ENCODE peak calls at places on chromosomes 12 and 14, in four cellular contexts. V is HepG2, S is K562, Q is GM12878. Y is an unnamed sample.

GRCh38 chr12:53046655-53047220 is 3.1 kb upstream of the TNS2 start:
- DNase-seq in V (peak), S (no peak), Q (no peak), Y (peak)

GRCh38 chr12:125267114-125267513 is 201.9 kb downstream of the AACS start:
- DNase-seq in V (no peak), S (no peak), Q (no peak), Y (no peak)

GRCh38 chr12:111094157-111094772 is 173.9 kb upstream of the MYL2 start:
- DNase-seq in S (no peak), Q (no peak), V (no peak), Y (no peak)

GRCh38 chr12:47004634-47005033 is 74.8 kb upstream of the PCED1B start:
- DNase-seq in S (no peak), Q (no peak), V (no peak), Y (no peak)

GRCh38 chr12:87152841-87153528 is 876.2 kb downstream of the C12orf50 start:
- DNase-seq in V (no peak), S (no peak), Q (no peak), Y (no peak)

GRCh38 chr14:105455766-105456660 is 18.6 kb upstream of the CRIP2 start:
- DNase-seq in S (no peak), Q (no peak), V (no peak), Y (no peak)

GRCh38 chr14:89720741-89721315 is 233.7 kb downstream of the EFCAB11 start:
- DNase-seq in V (no peak), Q (peak), S (no peak), Y (no peak)

GRCh38 chr12:12282761-12283160 is 15.9 kb upstream of the LRP6 start:
- DNase-seq in Q (no peak), S (no peak), V (no peak), Y (no peak)

GRCh38 chr12:88111074-88111652 is 30.7 kb downstream of the CEP290 start:
- DNase-seq in Q (peak), S (peak), V (peak), Y (no peak)

GRCh38 chr12:110002691-110003515 is 3.7 kb downstream of the ANKRD13A start:
- DNase-seq in Q (no peak), S (no peak), V (no peak), Y (no peak)

GRCh38 chr12:96892104-96892503 is 15.0 kb upstream of the NEDD1 start:
- DNase-seq in Q (no peak), V (no peak), S (no peak), Y (no peak)

GRCh38 chr14:90383731-90384542 is 12.9 kb upstream of the CALM1 start:
- DNase-seq in S (peak), Q (no peak), V (peak), Y (peak)

GRCh38 chr12:94769040-94769420 is 118.7 kb upstream of the TMCC3 start:
- DNase-seq in V (no peak), Q (peak), S (no peak), Y (no peak)

GRCh38 chr12:4164591-4165558 is 108.7 kb upstream of the CCND2 start:
- DNase-seq in Q (no peak), V (no peak), S (no peak), Y (peak)

GRCh38 chr12:121610239-121611149 is 15.8 kb upstream of the ORAI1 start:
- DNase-seq in V (no peak), S (no peak), Q (no peak), Y (no peak)

GRCh38 chr14:105217764-105218163 is 30.6 kb upstream of the BTBD6 start:
- DNase-seq in S (no peak), Q (no peak), V (no peak), Y (no peak)

GRCh38 chr14:104900639-104901512 is 23.8 kb upstream of the PLD4 start:
- DNase-seq in Q (no peak), V (no peak), S (no peak), Y (no peak)

GRCh38 chr12:11668611-11669010 is 19.1 kb downstream of the ETV6 start:
- DNase-seq in V (no peak), S (no peak), Q (no peak), Y (no peak)

GRCh38 chr14:100900837-100901390 is 2.6 kb downstream of the RTL1 start:
- DNase-seq in S (peak), V (peak), Q (no peak), Y (peak)

GRCh38 chr12:92143280-92143679 is 2.4 kb downstream of the BTG1 start:
- DNase-seq in Q (no peak), V (no peak), S (no peak), Y (no peak)

GRCh38 chr12:105083041-105083440 is 1.2 kb downstream of the ALDH1L2 start:
- DNase-seq in V (no peak), Q (no peak), S (no peak), Y (no peak)

GRCh38 chr12:86719381-86719780 is 463.2 kb upstream of the MGAT4C start:
- DNase-seq in S (no peak), Q (no peak), V (no peak), Y (no peak)

GRCh38 chr14:77988966-77989365 is 181.2 kb upstream of the NRXN3 start:
- DNase-seq in Q (no peak), V (peak), S (no peak), Y (no peak)

GRCh38 chr14:77988096-77988870 is 181.9 kb upstream of the NRXN3 start:
- DNase-seq in V (no peak), S (no peak), Q (no peak), Y (no peak)

GRCh38 chr14:77989441-77989891 is 180.7 kb upstream of the NRXN3 start:
- DNase-seq in Q (no peak), V (no peak), S (no peak), Y (no peak)

GRCh38 chr14:77986808-77987207 is 183.4 kb upstream of the NRXN3 start:
- DNase-seq in Q (no peak), S (no peak), V (no peak), Y (no peak)

GRCh38 chr14:77985235-77985634 is 184.9 kb upstream of the NRXN3 start:
- DNase-seq in Q (no peak), V (no peak), S (no peak), Y (no peak)
- TF ChIP-seq ATF2 in Q (no peak), V (no peak), S (no peak), Y (no peak)

GRCh38 chr12:106506691-106507090 is 76.1 kb upstream of the RFX4 start:
- DNase-seq in S (no peak), Q (no peak), V (no peak), Y (no peak)
- TF ChIP-seq ETV6 in S (no peak), Q (no peak), V (no peak), Y (no peak)

DNA sequence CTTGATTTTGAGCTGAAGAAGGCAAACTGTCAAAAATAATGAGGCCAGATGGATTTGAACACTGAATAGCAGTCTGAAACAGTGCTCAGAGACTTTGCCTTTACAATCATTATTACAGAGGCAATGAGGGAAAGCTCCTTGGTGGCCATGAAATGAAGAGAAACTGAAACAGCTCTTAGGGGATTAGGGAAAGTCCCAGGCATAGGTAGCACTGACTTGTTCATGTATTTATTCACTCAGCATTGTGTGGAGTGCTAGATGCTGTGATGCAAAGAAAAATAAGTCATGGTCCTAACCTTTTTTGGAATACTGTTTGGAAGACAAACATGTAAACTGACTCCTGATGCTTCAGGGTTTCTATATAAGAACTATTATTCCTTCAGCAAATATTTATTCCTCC is 319.6 kb downstream of the FUT8 start:
- DNase-seq in V (no peak), Q (peak), S (no peak), Y (no peak)
- TF ChIP-seq CBFB in V (no peak), Q (no peak), S (no peak), Y (no peak)

GRCh38 chr12:100279612-100280244 is 12.8 kb downstream of the SCYL2 start:
- DNase-seq in S (no peak), Q (no peak), V (peak), Y (no peak)
- TF ChIP-seq ATF2 in S (no peak), Q (no peak), V (no peak), Y (no peak)

DNA sequence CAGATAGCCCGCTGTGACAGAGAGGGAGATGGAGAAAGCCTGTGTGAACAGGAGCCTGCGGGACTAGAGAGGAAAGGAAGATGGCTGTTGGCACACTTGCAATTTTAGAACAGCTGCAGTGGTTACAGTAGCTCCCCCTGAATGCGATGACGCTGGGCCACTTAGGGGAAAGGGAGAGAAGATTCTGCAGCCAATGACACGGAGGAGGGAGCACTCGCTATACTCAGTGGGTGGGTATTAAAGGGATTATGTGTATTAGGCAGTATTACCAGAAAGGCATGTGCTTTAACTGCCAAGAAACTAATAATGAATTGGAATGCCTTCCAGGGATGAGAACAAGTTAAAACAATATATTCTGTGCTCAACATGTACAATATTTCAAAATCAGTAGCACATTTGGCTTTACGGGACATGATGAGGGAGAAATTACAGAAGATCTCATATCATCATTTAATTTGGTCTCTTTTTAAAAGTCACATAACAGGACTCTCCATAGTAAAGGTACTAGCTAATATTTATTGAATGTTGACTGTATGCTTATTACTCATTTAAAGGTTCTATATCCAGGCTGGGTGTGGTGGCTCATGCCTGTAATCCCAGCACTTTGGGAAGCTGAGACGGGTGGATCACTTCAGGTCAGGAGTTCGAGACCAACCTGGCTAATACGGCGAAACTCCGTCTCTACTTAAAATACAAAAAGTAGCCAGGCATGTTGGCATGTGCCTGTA is 35.9 kb upstream of the FOS start:
- DNase-seq in S (no peak), V (no peak), Q (no peak), Y (no peak)
- TF ChIP-seq ETV6 in S (no peak), V (no peak), Q (no peak), Y (no peak)

DNA sequence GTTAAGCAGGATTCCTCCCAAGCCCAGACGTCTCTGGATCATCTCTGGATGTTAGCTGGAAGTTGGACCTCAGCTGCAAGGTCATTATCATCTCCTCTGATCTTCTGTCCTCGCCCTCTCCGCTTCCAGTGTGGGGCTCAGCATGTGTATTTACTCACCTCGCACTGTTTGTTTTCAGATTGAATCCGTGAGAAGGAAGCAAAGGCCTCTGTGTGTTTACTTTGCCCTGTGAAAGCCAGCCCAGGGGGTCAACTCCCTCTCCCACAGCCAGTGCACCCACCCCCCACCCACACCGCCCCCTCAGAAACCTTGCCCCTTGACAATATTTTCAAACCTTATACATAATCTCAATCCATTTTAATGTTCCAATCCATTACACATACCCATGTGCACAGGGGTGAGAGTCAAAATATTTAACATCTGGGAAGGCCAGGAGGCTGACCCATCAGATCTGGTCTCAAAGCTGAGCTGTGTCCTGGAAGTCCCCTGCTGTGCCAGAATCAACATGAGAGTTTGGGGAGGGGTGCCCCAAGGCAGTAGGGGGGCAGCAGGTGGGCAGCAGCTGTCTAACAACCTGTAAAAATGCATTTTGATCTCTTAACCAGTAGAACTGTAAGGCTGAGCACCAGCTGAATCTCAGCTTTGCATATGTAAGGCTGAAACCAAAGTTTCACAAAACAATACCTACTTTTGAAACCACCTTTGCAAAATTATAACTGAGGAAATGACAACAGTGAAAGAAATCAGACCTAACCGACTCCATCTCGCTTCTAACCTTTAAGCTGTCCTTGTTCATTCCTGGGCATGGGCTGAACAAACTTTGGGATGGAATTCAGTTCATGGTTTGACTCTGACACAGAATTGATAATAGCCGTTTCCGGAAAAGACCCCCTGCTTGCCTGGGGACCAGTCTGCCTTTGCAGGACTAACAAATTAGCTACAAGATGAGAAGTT is 158.0 kb downstream of the ZNF664 start:
- DNase-seq in Q (peak), S (no peak), V (peak), Y (peak)
- TF ChIP-seq CBFB in Q (no peak), S (no peak), V (peak), Y (no peak)

GRCh38 chr12:14410841-14411569 is 45.5 kb downstream of the ATF7IP start:
- DNase-seq in Q (no peak), V (no peak), S (no peak), Y (no peak)

GRCh38 chr12:14403293-14403692 is 37.8 kb downstream of the ATF7IP start:
- DNase-seq in V (no peak), S (no peak), Q (no peak), Y (no peak)

GRCh38 chr12:14403711-14404164 is 38.3 kb downstream of the ATF7IP start:
- DNase-seq in Q (peak), V (no peak), S (peak), Y (no peak)

GRCh38 chr12:14410177-14410576 is 44.7 kb downstream of the ATF7IP start:
- DNase-seq in Q (no peak), V (no peak), S (no peak), Y (no peak)

GRCh38 chr12:14408208-14408607 is 42.7 kb downstream of the ATF7IP start:
- DNase-seq in Q (no peak), V (no peak), S (peak), Y (no peak)
- TF ChIP-seq ATF2 in Q (no peak), V (no peak), S (no peak), Y (no peak)

GRCh38 chr12:62484234-62484633 is 17.6 kb downstream of the MON2 start:
- DNase-seq in V (no peak), Q (no peak), S (no peak), Y (no peak)
- TF ChIP-seq ETV6 in V (no peak), Q (no peak), S (no peak), Y (no peak)

GRCh38 chr14:26597136-26598080 is at the start of gene NOVA1:
- DNase-seq in S (no peak), Q (no peak), V (no peak), Y (peak)
- TF ChIP-seq CBFB in S (no peak), Q (no peak), V (no peak), Y (no peak)

Y was measured in WTC11.